ENCODE peak calls at places on chromosomes 4 and X, in four cellular contexts. One of them, this sample, is unnamed.

GRCh38 chr4:78558421-78558820 is 6.9 kb downstream of the ANXA3 start:
- DNase-seq in GM12878: no peak
- DNase-seq in HepG2: no peak
- DNase-seq in SK-N-SH: no peak
- DNase-seq in this sample: no peak

GRCh38 chr4:24551492-24552330 is 32.6 kb downstream of the DHX15 start:
- DNase-seq in GM12878: no peak
- DNase-seq in HepG2: no peak
- DNase-seq in SK-N-SH: no peak
- DNase-seq in this sample: no peak

GRCh38 chrX:66255359-66255967 is 91.4 kb downstream of the HEPH start:
- DNase-seq in GM12878: no peak
- DNase-seq in HepG2: no peak
- DNase-seq in SK-N-SH: no peak
- DNase-seq in this sample: no peak

GRCh38 chrX:87064522-87064921 is 453.1 kb upstream of the KLHL4 start:
- DNase-seq in GM12878: no peak
- DNase-seq in HepG2: no peak
- DNase-seq in SK-N-SH: no peak
- DNase-seq in this sample: no peak

GRCh38 chrX:104281564-104281963 is 26.8 kb upstream of the ESX1 start:
- DNase-seq in GM12878: no peak
- DNase-seq in HepG2: no peak
- DNase-seq in SK-N-SH: no peak
- DNase-seq in this sample: no peak

GRCh38 chrX:15619053-15619772 is 18.5 kb upstream of the ACE2 start:
- DNase-seq in GM12878: no peak
- DNase-seq in HepG2: no peak
- DNase-seq in SK-N-SH: no peak
- DNase-seq in this sample: no peak

GRCh38 chr4:143360838-143361237 is 24.2 kb downstream of the GAB1 start:
- DNase-seq in GM12878: no peak
- DNase-seq in HepG2: no peak
- DNase-seq in SK-N-SH: no peak
- DNase-seq in this sample: no peak

GRCh38 chr4:100986360-100986868 is 360.9 kb downstream of the PPP3CA start:
- DNase-seq in GM12878: no peak
- DNase-seq in HepG2: peak; percentile 7
- DNase-seq in SK-N-SH: no peak
- DNase-seq in this sample: no peak

GRCh38 chr4:7121174-7121573 is 53.3 kb upstream of the GRPEL1 start:
- DNase-seq in GM12878: no peak
- DNase-seq in HepG2: no peak
- DNase-seq in SK-N-SH: no peak
- DNase-seq in this sample: no peak

GRCh38 chr4:8759987-8760386 is 111.7 kb downstream of the HMX1 start:
- DNase-seq in GM12878: no peak
- DNase-seq in HepG2: no peak
- DNase-seq in SK-N-SH: no peak
- DNase-seq in this sample: no peak

GRCh38 chrX:68699960-68700746 is 52.7 kb downstream of the STARD8 start:
- DNase-seq in GM12878: no peak
- DNase-seq in HepG2: no peak
- DNase-seq in SK-N-SH: no peak
- DNase-seq in this sample: no peak

GRCh38 chr4:515251-515650 is 16.2 kb downstream of the PIGG start:
- DNase-seq in GM12878: no peak
- DNase-seq in HepG2: no peak
- DNase-seq in SK-N-SH: no peak
- DNase-seq in this sample: no peak

GRCh38 chr4:151990201-151990600 is 229.4 kb upstream of the GATB start:
- DNase-seq in GM12878: no peak
- DNase-seq in HepG2: no peak
- DNase-seq in SK-N-SH: no peak
- DNase-seq in this sample: no peak

GRCh38 chr4:16250665-16251365 is 24.5 kb upstream of the TAPT1 start:
- DNase-seq in GM12878: no peak
- DNase-seq in HepG2: peak; percentile 97
- DNase-seq in SK-N-SH: no peak
- DNase-seq in this sample: no peak

GRCh38 chrX:1466971-1467561 is 14.4 kb upstream of the ASMTL start:
- DNase-seq in GM12878: no peak
- DNase-seq in HepG2: no peak
- DNase-seq in SK-N-SH: no peak
- DNase-seq in this sample: no peak

GRCh38 chrX:47080215-47080914 is 2.1 kb downstream of the RGN start:
- DNase-seq in GM12878: no peak
- DNase-seq in HepG2: peak; percentile 89
- DNase-seq in SK-N-SH: no peak
- DNase-seq in this sample: no peak

GRCh38 chr4:54433686-54434085 is 204.6 kb downstream of the PDGFRA start:
- DNase-seq in GM12878: no peak
- DNase-seq in HepG2: no peak
- DNase-seq in SK-N-SH: no peak
- DNase-seq in this sample: peak; percentile 2

GRCh38 chr4:139943277-139943676 is 210.7 kb downstream of the MAML3 start:
- DNase-seq in GM12878: no peak
- DNase-seq in HepG2: no peak
- DNase-seq in SK-N-SH: no peak
- DNase-seq in this sample: no peak

GRCh38 chr4:23915459-23916132 is 25.7 kb upstream of the PPARGC1A start:
- DNase-seq in GM12878: no peak
- DNase-seq in HepG2: no peak
- DNase-seq in SK-N-SH: no peak
- DNase-seq in this sample: no peak

GRCh38 chrX:142249721-142250120 is 44.6 kb upstream of the MAGEC2 start:
- DNase-seq in GM12878: no peak
- DNase-seq in HepG2: no peak
- DNase-seq in SK-N-SH: no peak
- DNase-seq in this sample: no peak

GRCh38 chr4:81722229-81722900 is 250.7 kb upstream of the RASGEF1B start:
- DNase-seq in GM12878: no peak
- DNase-seq in HepG2: no peak
- DNase-seq in SK-N-SH: no peak
- DNase-seq in this sample: no peak

GRCh38 chrX:29869837-29870236 is 345.5 kb upstream of the MAGEB2 start:
- DNase-seq in GM12878: no peak
- DNase-seq in HepG2: no peak
- DNase-seq in SK-N-SH: no peak
- DNase-seq in this sample: no peak

GRCh38 chr4:80189956-80190671 is 7.2 kb upstream of the PRDM8 start:
- DNase-seq in GM12878: no peak
- DNase-seq in HepG2: no peak
- DNase-seq in SK-N-SH: no peak
- DNase-seq in this sample: no peak

GRCh38 chr4:182533948-182534347 is 290.7 kb downstream of the TENM3 start:
- DNase-seq in GM12878: no peak
- DNase-seq in HepG2: no peak
- DNase-seq in SK-N-SH: no peak
- DNase-seq in this sample: no peak

GRCh38 chrX:11765449-11765848 is 7.4 kb downstream of the MSL3 start:
- DNase-seq in GM12878: no peak
- DNase-seq in HepG2: no peak
- DNase-seq in SK-N-SH: no peak
- DNase-seq in this sample: no peak

GRCh38 chrX:135494453-135494852 is 26.0 kb upstream of the INTS6L start:
- DNase-seq in GM12878: no peak
- DNase-seq in HepG2: no peak
- DNase-seq in SK-N-SH: no peak
- DNase-seq in this sample: no peak

GRCh38 chrX:119410027-119410819 is 11.1 kb downstream of the SLC25A43 start:
- DNase-seq in GM12878: no peak
- DNase-seq in HepG2: peak; percentile 57
- DNase-seq in SK-N-SH: no peak
- DNase-seq in this sample: no peak

GRCh38 chrX:40912576-40912975 is 172.7 kb upstream of the USP9X start:
- DNase-seq in GM12878: no peak
- DNase-seq in HepG2: no peak
- DNase-seq in SK-N-SH: no peak
- DNase-seq in this sample: no peak

GRCh38 chr4:105620640-105621323 is 68.4 kb downstream of the ARHGEF38 start:
- DNase-seq in GM12878: no peak
- DNase-seq in HepG2: no peak
- DNase-seq in SK-N-SH: no peak
- DNase-seq in this sample: no peak

GRCh38 chrX:318068-318738 is 393 bp downstream of the GTPBP6 start:
- DNase-seq in GM12878: peak; percentile 88
- DNase-seq in HepG2: peak; percentile 98
- DNase-seq in SK-N-SH: peak; percentile 88
- DNase-seq in this sample: peak; percentile 89

GRCh38 chr4:166274136-166274761 is 401.2 kb downstream of the TLL1 start:
- DNase-seq in GM12878: no peak
- DNase-seq in HepG2: no peak
- DNase-seq in SK-N-SH: no peak
- DNase-seq in this sample: no peak

GRCh38 chrX:68822641-68823410 is 6.0 kb upstream of the EFNB1 start:
- DNase-seq in GM12878: no peak
- DNase-seq in HepG2: peak; percentile 28
- DNase-seq in SK-N-SH: peak; percentile 66
- DNase-seq in this sample: no peak

GRCh38 chrX:12360991-12361598 is 222.8 kb downstream of the FRMPD4 start:
- DNase-seq in GM12878: no peak
- DNase-seq in HepG2: no peak
- DNase-seq in SK-N-SH: no peak
- DNase-seq in this sample: no peak

GRCh38 chr4:80538276-80538926 is 202.9 kb downstream of the CFAP299 start:
- DNase-seq in GM12878: no peak
- DNase-seq in HepG2: no peak
- DNase-seq in SK-N-SH: no peak
- DNase-seq in this sample: no peak

GRCh38 chrX:27996132-27996531 is 14.9 kb upstream of the DCAF8L1 start:
- DNase-seq in GM12878: no peak
- DNase-seq in HepG2: no peak
- DNase-seq in SK-N-SH: no peak
- DNase-seq in this sample: no peak

GRCh38 chrX:23317799-23318724 is 16.6 kb upstream of the PTCHD1 start:
- DNase-seq in GM12878: no peak
- DNase-seq in HepG2: no peak
- DNase-seq in SK-N-SH: peak; percentile 69
- DNase-seq in this sample: no peak

GRCh38 chrX:82961129-82961528 is 547.0 kb upstream of the POU3F4 start:
- DNase-seq in GM12878: no peak
- DNase-seq in HepG2: no peak
- DNase-seq in SK-N-SH: no peak
- DNase-seq in this sample: peak; percentile 19

GRCh38 chrX:119234931-119235555 is 1.0 kb upstream of the PGRMC1 start:
- DNase-seq in GM12878: no peak
- DNase-seq in HepG2: no peak
- DNase-seq in SK-N-SH: no peak
- DNase-seq in this sample: no peak

GRCh38 chr4:155809835-155810234 is 51.0 kb downstream of the GUCY1B1 start:
- DNase-seq in GM12878: peak; percentile 55
- DNase-seq in HepG2: peak; percentile 64
- DNase-seq in SK-N-SH: peak; percentile 41
- DNase-seq in this sample: peak; percentile 19

DNA sequence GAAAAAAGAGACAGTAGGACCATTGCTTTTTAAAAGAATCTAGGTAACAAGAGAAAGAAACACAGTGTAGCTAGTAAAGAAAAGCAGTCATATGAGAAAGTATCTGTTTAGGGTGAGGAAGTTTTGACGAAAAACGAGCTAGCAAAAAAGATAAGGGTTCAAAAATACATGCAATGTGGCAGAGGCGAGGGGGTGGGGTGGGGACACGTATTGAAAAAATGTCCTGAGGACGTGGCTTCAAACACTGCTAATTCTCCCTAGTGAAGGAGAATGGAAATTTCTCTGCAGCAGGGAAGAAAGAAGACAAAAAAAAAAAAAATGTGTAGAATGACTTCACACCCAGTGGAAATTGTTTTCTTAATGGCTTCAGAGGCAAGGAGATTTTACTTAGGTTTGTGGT is 856.4 kb upstream of the INTU start:
- DNase-seq in GM12878: no peak
- DNase-seq in HepG2: no peak
- DNase-seq in SK-N-SH: no peak
- DNase-seq in this sample: no peak
- TF ChIP-seq JUND in GM12878: no peak
- TF ChIP-seq JUND in HepG2: no peak
- TF ChIP-seq JUND in SK-N-SH: no peak
- TF ChIP-seq JUND in this sample: no peak

GRCh38 chrX:132086717-132087116 is 41.1 kb downstream of the FRMD7 start:
- DNase-seq in GM12878: no peak
- DNase-seq in HepG2: no peak
- DNase-seq in SK-N-SH: no peak
- DNase-seq in this sample: peak; percentile 28
- TF ChIP-seq JUND in GM12878: no peak
- TF ChIP-seq JUND in HepG2: no peak
- TF ChIP-seq JUND in SK-N-SH: peak; percentile 16
- TF ChIP-seq JUND in this sample: no peak

GRCh38 chr4:74410272-74410671 is 34.7 kb upstream of the AREG start:
- DNase-seq in GM12878: no peak
- DNase-seq in HepG2: no peak
- DNase-seq in SK-N-SH: no peak
- DNase-seq in this sample: no peak
- TF ChIP-seq JUND in GM12878: no peak
- TF ChIP-seq JUND in HepG2: no peak
- TF ChIP-seq JUND in SK-N-SH: no peak
- TF ChIP-seq JUND in this sample: no peak

GRCh38 chr4:162475221-162475620 is 311.4 kb upstream of the FSTL5 start:
- DNase-seq in GM12878: no peak
- DNase-seq in HepG2: no peak
- DNase-seq in SK-N-SH: no peak
- DNase-seq in this sample: no peak
- TF ChIP-seq JUND in GM12878: no peak
- TF ChIP-seq JUND in HepG2: no peak
- TF ChIP-seq JUND in SK-N-SH: no peak
- TF ChIP-seq JUND in this sample: no peak